ENCODE peak calls at places on chromosomes 1 and 21, in four cellular contexts. J, Y, A and V are unnamed samples.

GRCh38 chr1:230891984-230892383 is 23.7 kb upstream of the C1orf198 start:
- DNase-seq in Y (no peak), J (no peak), A (no peak), V (no peak)

GRCh38 chr1:48760889-48761288 is 15.8 kb downstream of the BEND5 start:
- DNase-seq in J (no peak), Y (no peak), A (no peak), V (no peak)

GRCh38 chr1:63635681-63636080 is 42.5 kb downstream of the PGM1 start:
- DNase-seq in A (peak; percentile 55), Y (no peak), J (no peak), V (no peak)

GRCh38 chr1:77984629-77985028 is 5.8 kb upstream of the FUBP1 start:
- DNase-seq in J (no peak), A (no peak), Y (no peak), V (no peak)

GRCh38 chr1:203252678-203253077 is 23.2 kb upstream of the CHIT1 start:
- DNase-seq in Y (no peak), A (no peak), J (no peak), V (no peak)

GRCh38 chr1:25707280-25708016 is 90.9 kb downstream of the MAN1C1 start:
- DNase-seq in Y (no peak), J (no peak), A (no peak), V (no peak)

GRCh38 chr1:107058245-107059032 is 2.0 kb downstream of the PRMT6 start:
- DNase-seq in A (no peak), J (no peak), Y (no peak), V (no peak)

GRCh38 chr1:22267413-22268257 is 124.7 kb upstream of the WNT4 start:
- DNase-seq in A (no peak), Y (no peak), J (no peak), V (no peak)

GRCh38 chr1:14849038-14849437 is 250.6 kb downstream of the KAZN start:
- DNase-seq in A (no peak), Y (no peak), J (no peak), V (no peak)

GRCh38 chr1:31416101-31416736 is 3.2 kb downstream of the SERINC2 start:
- DNase-seq in Y (no peak), J (no peak), A (no peak), V (no peak)

GRCh38 chr21:44510508-44511218 is 29.3 kb downstream of the KRTAP10-1 start:
- DNase-seq in A (no peak), J (peak; percentile 85), Y (no peak), V (peak; percentile 81)

GRCh38 chr1:45272943-45273342 is 53.8 kb upstream of the HPDL start:
- DNase-seq in A (peak; percentile 9), J (no peak), Y (no peak), V (no peak)

GRCh38 chr1:171366816-171367215 is 52.8 kb downstream of the FMO4 start:
- DNase-seq in J (no peak), Y (no peak), A (no peak), V (no peak)

GRCh38 chr1:169797281-169797680 is 2.6 kb upstream of the METTL18 start:
- DNase-seq in J (no peak), A (no peak), Y (no peak), V (no peak)

GRCh38 chr21:39315603-39316002 is 2.2 kb upstream of the BRWD1 start:
- DNase-seq in Y (no peak), A (no peak), J (no peak), V (no peak)

GRCh38 chr1:93678966-93679480 is 2.6 kb downstream of the BCAR3 start:
- DNase-seq in Y (no peak), J (no peak), A (no peak), V (no peak)

GRCh38 chr1:44801491-44802305 is 1.5 kb downstream of the PLK3 start:
- DNase-seq in A (no peak), Y (no peak), J (no peak), V (no peak)

GRCh38 chr1:95407864-95408291 is 173.9 kb downstream of the RWDD3 start:
- DNase-seq in J (no peak), Y (peak; percentile 12), A (no peak), V (no peak)

GRCh38 chr1:241841661-241842060 is 6.3 kb upstream of the EXO1 start:
- DNase-seq in J (no peak), A (no peak), Y (no peak), V (no peak)

GRCh38 chr1:198669023-198669698 is 30.3 kb downstream of the PTPRC start:
- DNase-seq in Y (no peak), A (no peak), J (no peak), V (no peak)

GRCh38 chr1:34478460-34479076 is 276.3 kb upstream of the GJB5 start:
- DNase-seq in A (no peak), J (no peak), Y (no peak), V (no peak)

GRCh38 chr1:58575831-58576726 is 973 bp downstream of the TACSTD2 start:
- DNase-seq in Y (no peak), J (no peak), A (no peak), V (no peak)

GRCh38 chr1:248702714-248703113 is at the start of gene OR14I1:
- DNase-seq in J (no peak), Y (no peak), A (no peak), V (no peak)

GRCh38 chr1:187236676-187237075 is 407.9 kb downstream of the PLA2G4A start:
- DNase-seq in A (no peak), Y (no peak), J (no peak), V (no peak)

GRCh38 chr1:61097326-61097725 is 15.0 kb downstream of the NFIA start:
- DNase-seq in A (no peak), J (no peak), Y (no peak), V (no peak)

GRCh38 chr1:244970236-244970652 is 105.9 kb upstream of the HNRNPU start:
- DNase-seq in J (no peak), Y (no peak), A (no peak), V (peak; percentile 67)

GRCh38 chr1:241994171-241994570 is 4.7 kb downstream of the MAP1LC3C start:
- DNase-seq in A (no peak), J (no peak), Y (no peak), V (no peak)

GRCh38 chr1:19437911-19438310 is 47.4 kb downstream of the CAPZB start:
- DNase-seq in Y (no peak), J (no peak), A (peak; percentile 98), V (no peak)